ENCODE peak calls at places on chromosomes 16 and 17, in seven cellular contexts. X, A, E, W, Q, S and V are unnamed samples.

GRCh38 chr17:4241535-4241934 is 22.2 kb downstream of the ANKFY1 start:
- DNase-seq in X (no peak), A (no peak), E (no peak), W (no peak), Q (no peak), S (no peak), V (no peak)

GRCh38 chr17:3879181-3879580 is 13.7 kb downstream of the CAMKK1 start:
- DNase-seq in X (no peak), A (no peak), E (no peak), W (no peak), Q (no peak), S (no peak), V (no peak)

GRCh38 chr17:59830007-59830630 is 62.6 kb downstream of the TUBD1 start:
- DNase-seq in X (no peak), A (no peak), E (no peak), W (no peak), Q (no peak), S (no peak), V (no peak)

GRCh38 chr17:35731239-35731931 is at the start of gene RASL10B:
- DNase-seq in X (no peak), A (no peak), E (peak; percentile 71), W (peak; percentile 34), Q (peak; percentile 52), S (no peak), V (peak; percentile 50)

GRCh38 chr17:726331-726919 is 6.0 kb upstream of the TLCD3A start:
- DNase-seq in X (no peak), A (no peak), E (no peak), W (no peak), Q (no peak), S (no peak), V (no peak)

GRCh38 chr16:58471209-58471975 is 28.6 kb upstream of the NDRG4 start:
- DNase-seq in X (no peak), A (no peak), E (no peak), W (no peak), Q (no peak), S (no peak), V (peak; percentile 37)

GRCh38 chr17:48596735-48597491 is 3.3 kb upstream of the HOXB5 start:
- DNase-seq in X (no peak), A (no peak), E (no peak), W (no peak), Q (no peak), S (no peak), V (no peak)

GRCh38 chr16:50275428-50276127 is 9.2 kb downstream of the ADCY7 start:
- DNase-seq in X (no peak), A (no peak), E (no peak), W (no peak), Q (no peak), S (no peak), V (no peak)

GRCh38 chr17:74601944-74602572 is 10.0 kb upstream of the CD300LD start:
- DNase-seq in X (no peak), A (peak; percentile 61), E (peak; percentile 69), W (no peak), Q (peak; percentile 5), S (no peak), V (peak; percentile 43)

GRCh38 chr17:69485901-69486643 is 71.6 kb downstream of the MAP2K6 start:
- DNase-seq in X (no peak), A (no peak), E (no peak), W (no peak), Q (peak; percentile 16), S (no peak), V (no peak)

GRCh38 chr16:85354623-85355514 is 242.6 kb upstream of the CIBAR2 start:
- DNase-seq in X (no peak), A (peak; percentile 98), E (no peak), W (no peak), Q (no peak), S (no peak), V (no peak)

GRCh38 chr16:2008009-2008526 is 1.6 kb downstream of the ZNF598 start:
- DNase-seq in X (no peak), A (no peak), E (no peak), W (no peak), Q (no peak), S (peak; percentile 69), V (no peak)

GRCh38 chr17:58531122-58531521 is 16.7 kb upstream of the MTMR4 start:
- DNase-seq in X (no peak), A (no peak), E (no peak), W (no peak), Q (no peak), S (no peak), V (no peak)

GRCh38 chr16:68237243-68238028 is 1.5 kb upstream of the ESRP2 start:
- DNase-seq in X (peak; percentile 95), A (peak; percentile 97), E (peak; percentile 99), W (peak; percentile 85), Q (peak; percentile 94), S (peak; percentile 98), V (peak; percentile 81)

GRCh38 chr17:45131616-45132301 is 556 bp downstream of the PLCD3 start:
- DNase-seq in X (no peak), A (no peak), E (peak; percentile 75), W (peak; percentile 33), Q (peak; percentile 27), S (no peak), V (peak; percentile 41)

GRCh38 chr16:88871730-88872416 is 5.4 kb upstream of the PABPN1L start:
- DNase-seq in X (no peak), A (no peak), E (no peak), W (no peak), Q (no peak), S (no peak), V (no peak)

GRCh38 chr17:17902877-17903276 is 66.1 kb upstream of the SREBF1 start:
- DNase-seq in X (no peak), A (no peak), E (no peak), W (no peak), Q (no peak), S (no peak), V (no peak)

GRCh38 chr16:69293401-69293800 is 17.7 kb upstream of the VPS4A start:
- DNase-seq in X (no peak), A (no peak), E (no peak), W (no peak), Q (no peak), S (no peak), V (no peak)